ENCODE peak calls at places on chromosome 1, in six cellular contexts. H is D721Med, Q is stomach, B is prostate gland, Y is progenitor cell of endocrine pancreas, T is cardiac fibroblast. R is an unnamed sample.

GRCh38 chr1:95171270-95172245 is 54.4 kb downstream of the TLCD4 start:
- DNase-seq in H (no peak), Q (no peak), B (no peak), Y (no peak), T (no peak), R (no peak)

GRCh38 chr1:5897281-5897680 is 94.9 kb downstream of the NPHP4 start:
- DNase-seq in H (no peak), Q (no peak), B (no peak), Y (no peak), T (no peak), R (no peak)

GRCh38 chr1:36089393-36090121 is 865 bp downstream of the ADPRS start:
- DNase-seq in H (no peak), Q (no peak), B (no peak), Y (no peak), T (peak; percentile 52), R (no peak)

GRCh38 chr1:30754684-30755171 is 2.8 kb downstream of the LAPTM5 start:
- DNase-seq in H (no peak), Q (no peak), B (no peak), Y (no peak), T (no peak), R (no peak)

GRCh38 chr1:41882068-41882477 is 36.6 kb downstream of the HIVEP3 start:
- DNase-seq in H (no peak), Q (peak; percentile 59), B (peak; percentile 82), Y (no peak), T (no peak), R (no peak)

GRCh38 chr1:32273389-32274208 is 18.3 kb upstream of the HDAC1 start:
- DNase-seq in H (no peak), Q (peak; percentile 46), B (no peak), Y (no peak), T (no peak), R (no peak)

GRCh38 chr1:64173300-64173940 is 30.0 kb upstream of the UBE2U start:
- DNase-seq in H (no peak), Q (no peak), B (no peak), Y (no peak), T (no peak), R (no peak)

GRCh38 chr1:30842698-30843354 is 65.7 kb downstream of the SDC3 start:
- DNase-seq in H (no peak), Q (no peak), B (no peak), Y (no peak), T (no peak), R (no peak)

GRCh38 chr1:174194451-174194850 is 35.1 kb downstream of the RABGAP1L start:
- DNase-seq in H (no peak), Q (no peak), B (no peak), Y (no peak), T (no peak), R (no peak)

GRCh38 chr1:26351591-26352337 is 2.2 kb downstream of the CRYBG2 start:
- DNase-seq in H (no peak), Q (no peak), B (no peak), Y (no peak), T (peak; percentile 67), R (no peak)

GRCh38 chr1:226481133-226481532 is 67.4 kb upstream of the STUM start:
- DNase-seq in H (no peak), Q (no peak), B (no peak), Y (no peak), T (no peak), R (no peak)

GRCh38 chr1:117606608-117607261 is 887 bp downstream of the TENT5C start:
- DNase-seq in H (no peak), Q (peak; percentile 56), B (peak; percentile 44), Y (peak; percentile 25), T (peak; percentile 43), R (no peak)

GRCh38 chr1:188706742-188707141 is 1770.9 kb downstream of the BRINP3 start:
- DNase-seq in H (no peak), Q (no peak), B (no peak), Y (no peak), T (peak; percentile 52), R (no peak)

GRCh38 chr1:207414606-207415108 is 39.5 kb upstream of the CR2 start:
- DNase-seq in H (no peak), Q (no peak), B (no peak), Y (no peak), T (no peak), R (no peak)

GRCh38 chr1:15046487-15047165 is 106.9 kb upstream of the TMEM51 start:
- DNase-seq in H (peak; percentile 20), Q (peak; percentile 70), B (peak; percentile 65), Y (peak; percentile 83), T (peak; percentile 70), R (peak; percentile 89)

GRCh38 chr1:20123696-20124450 is 4.5 kb upstream of the PLA2G2D start:
- DNase-seq in H (no peak), Q (no peak), B (no peak), Y (no peak), T (no peak), R (no peak)

GRCh38 chr1:173527151-173527826 is 50.2 kb downstream of the PRDX6 start:
- DNase-seq in H (no peak), Q (no peak), B (no peak), Y (no peak), T (peak; percentile 84), R (no peak)

GRCh38 chr1:30413606-30414005 is 309.8 kb downstream of the MATN1 start:
- DNase-seq in H (no peak), Q (peak; percentile 18), B (no peak), Y (no peak), T (no peak), R (peak; percentile 75)

GRCh38 chr1:184975208-184975875 is 1.0 kb upstream of the NIBAN1 start:
- DNase-seq in H (no peak), Q (peak; percentile 52), B (no peak), Y (no peak), T (no peak), R (no peak)

GRCh38 chr1:33872275-33872674 is 8.4 kb downstream of the HMGB4 start:
- DNase-seq in H (no peak), Q (no peak), B (no peak), Y (no peak), T (no peak), R (no peak)

GRCh38 chr1:33876970-33877680 is 13.2 kb downstream of the HMGB4 start:
- DNase-seq in H (no peak), Q (no peak), B (no peak), Y (no peak), T (no peak), R (no peak)

GRCh38 chr1:33878392-33878791 is 14.5 kb downstream of the HMGB4 start:
- DNase-seq in H (no peak), Q (no peak), B (no peak), Y (no peak), T (no peak), R (no peak)

GRCh38 chr1:33872681-33873080 is 8.8 kb downstream of the HMGB4 start:
- DNase-seq in H (no peak), Q (no peak), B (no peak), Y (no peak), T (no peak), R (no peak)

DNA sequence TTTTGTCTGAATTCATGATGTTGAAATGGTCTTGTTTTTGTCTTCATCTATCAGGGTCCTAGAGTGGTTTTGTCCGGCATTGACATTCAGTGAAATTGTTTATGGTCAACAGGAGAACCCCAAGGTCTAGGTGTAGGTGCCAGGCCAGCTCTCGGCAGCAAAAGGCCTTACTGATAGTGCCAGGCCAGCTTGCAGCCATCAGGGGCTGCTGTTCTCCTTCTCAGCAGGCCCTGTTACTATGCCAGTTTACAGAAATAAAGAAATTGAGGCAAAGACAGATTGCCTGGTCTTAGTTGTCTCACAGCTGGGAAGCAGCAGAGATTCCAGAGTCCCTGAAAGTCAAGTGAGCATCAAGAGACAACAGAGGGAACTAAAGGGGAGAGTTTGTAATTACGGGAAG is 12.0 kb downstream of the HMGB4 start:
- DNase-seq in H (no peak), Q (no peak), B (no peak), Y (no peak), T (no peak), R (no peak)
- TF ChIP-seq CTCF in H (peak; percentile 16), Q (no peak), B (no peak), Y (no peak), T (no peak), R (no peak)

DNA sequence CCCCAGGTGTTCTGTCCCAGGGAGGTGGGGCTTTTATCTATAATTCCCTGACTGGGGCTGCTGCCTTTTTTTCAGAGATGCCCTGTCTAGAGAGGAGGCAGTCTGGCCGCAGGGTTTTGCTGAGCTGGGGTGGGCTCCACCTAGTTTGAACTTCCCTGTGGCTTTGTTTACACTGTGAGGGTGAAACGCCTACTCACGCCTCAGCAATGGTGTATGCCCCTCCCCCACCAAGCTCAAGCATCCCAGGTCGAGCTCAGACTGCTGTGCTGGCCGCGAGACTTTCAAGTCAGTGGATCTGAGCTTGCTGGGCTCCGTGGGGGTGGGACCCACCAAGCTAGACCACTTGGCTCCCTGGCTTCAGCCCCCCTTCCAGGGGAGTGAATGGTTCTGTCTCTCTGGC is 124.3 kb downstream of the CENPF start:
- DNase-seq in H (no peak), Q (no peak), B (no peak), Y (peak; percentile 23), T (no peak), R (no peak)
- TF ChIP-seq CTCF in H (no peak), Q (no peak), B (no peak), Y (no peak), T (no peak), R (no peak)

DNA sequence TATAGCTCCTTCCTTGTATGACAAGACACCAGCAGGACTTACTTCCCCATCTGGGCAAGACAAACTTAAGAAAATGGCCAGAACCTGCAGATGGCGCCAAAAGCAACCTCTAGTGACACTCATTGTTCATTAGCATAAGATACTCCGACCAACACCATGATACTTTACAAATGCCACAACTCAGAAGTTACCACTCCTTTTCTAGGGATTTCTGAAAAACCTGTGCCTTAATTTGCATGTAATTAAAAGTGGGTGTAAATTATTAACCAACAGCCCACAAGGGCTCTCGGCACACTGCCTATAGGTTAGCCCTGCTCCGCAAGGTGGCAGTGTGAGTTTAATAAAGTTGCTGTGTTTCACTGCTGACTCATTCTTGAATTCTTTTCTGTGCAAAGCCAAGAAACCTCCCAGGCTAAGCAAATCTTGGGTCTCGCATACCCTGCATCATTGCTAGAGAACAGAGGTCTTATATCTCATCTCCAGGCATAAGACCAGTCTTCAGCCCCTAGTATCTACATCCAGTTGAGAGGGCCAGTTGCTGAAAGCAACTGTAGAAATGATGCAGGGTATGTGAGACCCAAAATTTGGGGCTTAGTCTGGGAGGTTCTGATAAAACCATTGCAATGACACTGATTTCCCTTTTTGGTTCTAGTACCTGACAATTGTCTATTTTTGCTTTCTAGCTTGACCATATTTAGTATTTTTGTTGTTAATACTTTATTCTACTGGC is 86.4 kb downstream of the FAF1 start:
- DNase-seq in H (no peak), Q (peak; percentile 70), B (peak; percentile 16), Y (peak; percentile 12), T (peak; percentile 85), R (no peak)
- TF ChIP-seq CTCF in H (peak; percentile 38), Q (no peak), B (no peak), Y (peak; percentile 64), T (peak; percentile 71), R (peak; percentile 70)

DNA sequence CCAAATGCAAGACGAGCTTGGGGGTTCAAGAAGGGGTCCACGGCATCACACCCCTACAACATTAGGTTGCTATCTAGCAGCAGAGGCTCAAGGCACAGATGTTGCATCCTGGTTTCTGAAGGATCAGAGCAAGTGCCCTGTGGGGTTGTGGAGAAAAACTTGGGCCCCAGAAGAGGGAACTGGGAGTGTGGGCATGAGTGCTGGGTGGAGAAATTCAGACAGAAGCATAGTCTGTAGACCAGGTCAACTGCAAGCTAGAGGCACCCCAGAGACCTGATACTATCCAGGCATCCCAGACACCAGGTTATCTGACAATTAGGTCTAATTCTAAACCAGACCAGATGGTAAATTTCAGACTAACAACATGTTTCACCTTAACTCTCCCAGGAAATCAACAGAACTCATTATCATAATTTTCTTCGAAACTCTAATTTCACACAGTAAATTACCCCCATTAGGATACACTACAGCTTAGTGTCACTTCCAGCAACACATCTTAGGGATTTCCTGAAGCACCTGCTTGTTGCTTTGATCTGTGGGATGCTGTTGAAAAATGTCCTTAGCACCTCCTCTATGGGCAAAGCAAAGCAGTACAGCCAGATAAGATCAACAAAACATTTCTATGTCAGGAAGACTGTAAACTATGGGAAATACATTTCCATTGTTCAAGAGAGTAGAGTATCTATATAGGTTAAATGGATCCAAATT is 179.3 kb downstream of the VAV3 start:
- DNase-seq in H (no peak), Q (no peak), B (no peak), Y (no peak), T (no peak), R (no peak)
- TF ChIP-seq CTCF in H (no peak), Q (no peak), B (no peak), Y (no peak), T (no peak), R (no peak)